ENCODE peak calls at places on chromosomes 5 and 9, in five cellular contexts. V is HCT116; H is AG04450; D is CD4-positive, alpha-beta memory T cell; W is neural progenitor cell. A is an unnamed sample.

GRCh38 chr9:111399772-111400563 is 69.9 kb upstream of the OR2K2 start:
- DNase-seq in V (peak; percentile 33), H (no peak), D (no peak), W (peak; percentile 58), A (no peak)

GRCh38 chr9:33170464-33171156 is 3.5 kb upstream of the B4GALT1 start:
- DNase-seq in V (peak; percentile 49), H (no peak), D (peak; percentile 43), W (peak; percentile 44), A (peak; percentile 38)

GRCh38 chr9:93008457-93008856 is 50.0 kb upstream of the SUSD3 start:
- DNase-seq in V (no peak), H (no peak), D (no peak), W (no peak), A (no peak)

GRCh38 chr9:136310273-136311030 is 6.6 kb upstream of the CCDC187 start:
- DNase-seq in V (no peak), H (no peak), D (no peak), W (no peak), A (no peak)

GRCh38 chr5:15510816-15511215 is 10.8 kb downstream of the FBXL7 start:
- DNase-seq in V (no peak), H (no peak), D (no peak), W (no peak), A (no peak)

GRCh38 chr9:111812337-111812736 is 17.6 kb upstream of the SHOC1 start:
- DNase-seq in V (no peak), H (no peak), D (no peak), W (no peak), A (no peak)

GRCh38 chr5:67246108-67246507 is 49.5 kb upstream of the CD180 start:
- DNase-seq in V (peak; percentile 53), H (peak; percentile 68), D (peak; percentile 67), W (peak; percentile 79), A (no peak)

GRCh38 chr5:56319281-56320242 is 86.4 kb upstream of the ANKRD55 start:
- DNase-seq in V (no peak), H (peak; percentile 29), D (no peak), W (no peak), A (no peak)

GRCh38 chr5:35308391-35308790 is 78.1 kb upstream of the PRLR start:
- DNase-seq in V (no peak), H (no peak), D (no peak), W (peak; percentile 4), A (no peak)

GRCh38 chr9:91195372-91196012 is 166.2 kb downstream of the AUH start:
- DNase-seq in V (no peak), H (no peak), D (no peak), W (no peak), A (no peak)
- H3K27ac ChIP-seq in V (peak overlapping the region; percentile 80), H (no peak overlapping the region), D (no peak overlapping the region), W (no peak overlapping the region), A (no peak overlapping the region)

DNA sequence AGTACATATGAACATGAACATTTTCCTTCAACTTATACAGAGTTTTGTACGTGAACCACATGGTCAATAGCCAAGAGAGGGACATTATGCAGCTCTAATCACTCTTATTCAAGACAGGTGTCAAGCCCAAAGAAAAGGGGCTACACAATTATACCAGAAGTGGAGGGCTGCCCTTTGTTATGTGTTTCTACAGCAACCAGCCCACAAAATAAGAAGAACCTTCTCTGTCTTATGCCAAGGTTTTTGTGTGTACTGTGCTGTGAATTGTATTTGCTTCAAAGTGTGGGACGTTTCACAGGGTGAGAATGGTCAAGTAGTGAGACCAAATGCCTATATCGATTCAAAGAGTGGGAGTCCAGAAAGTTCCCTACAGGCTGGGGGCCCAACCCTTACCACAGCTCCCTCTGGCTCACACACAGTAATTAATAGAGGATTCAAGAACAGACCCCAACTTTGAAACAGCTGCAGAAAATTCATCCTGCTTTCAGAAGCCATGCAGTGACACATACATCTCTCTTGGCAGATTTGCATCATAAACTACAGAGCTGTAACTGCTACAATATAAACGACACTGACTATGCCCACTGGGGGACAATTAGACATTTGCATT is 12.9 kb downstream of the ENC1 start:
- DNase-seq in V (no peak), H (no peak), D (no peak), W (no peak), A (no peak)
- H3K27ac ChIP-seq in V (no peak overlapping the region), H (no peak overlapping the region), D (no peak overlapping the region), W (peak overlapping the region; percentile 81), A (no peak overlapping the region)

GRCh38 chr5:125555591-125555990 is 809.2 kb upstream of the ZNF608 start:
- DNase-seq in V (no peak), H (no peak), D (no peak), W (no peak), A (no peak)
- H3K27ac ChIP-seq in V (no peak overlapping the region), H (no peak overlapping the region), D (no peak overlapping the region), W (no peak overlapping the region), A (no peak overlapping the region)

DNA sequence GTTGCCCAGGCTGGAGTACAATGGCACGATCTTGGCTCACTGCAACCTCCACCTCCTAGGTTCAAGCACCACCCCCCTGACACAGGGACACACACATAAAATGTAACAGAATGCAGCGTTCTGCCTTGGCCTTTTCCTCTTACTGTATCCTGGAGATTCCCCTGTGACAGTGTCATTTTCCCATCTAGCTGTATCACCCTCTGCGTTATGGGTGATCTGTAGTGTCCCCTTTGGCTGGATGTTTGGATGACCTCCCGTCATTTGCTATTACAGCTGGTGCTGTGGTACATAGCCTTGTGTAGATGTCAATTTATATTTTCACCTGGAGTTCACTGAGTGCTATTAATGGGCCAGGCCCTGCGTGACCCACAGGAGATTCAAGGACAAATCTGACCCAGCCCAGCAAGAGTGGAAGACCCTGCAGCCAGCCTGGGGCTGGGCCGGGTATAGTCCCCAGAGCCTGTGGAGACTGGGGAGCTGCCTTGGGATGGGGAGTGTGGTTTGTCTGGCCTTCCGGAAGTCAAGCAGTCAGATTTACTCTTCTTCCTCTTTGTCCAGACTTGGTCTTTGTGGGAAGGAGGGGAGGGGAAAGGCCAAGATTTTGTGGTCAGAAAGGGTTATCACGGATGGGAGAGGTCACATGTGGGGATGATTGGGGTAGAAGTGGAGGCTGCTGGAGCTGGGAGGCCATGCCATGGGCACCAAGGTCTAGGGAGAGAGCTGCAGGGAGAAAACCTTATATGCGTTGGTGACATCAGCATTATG is 43.6 kb downstream of the ERGIC1 start:
- DNase-seq in V (no peak), H (no peak), D (no peak), W (no peak), A (no peak)
- H3K27ac ChIP-seq in V (no peak overlapping the region), H (no peak overlapping the region), D (no peak overlapping the region), W (no peak overlapping the region), A (no peak overlapping the region)

GRCh38 chr9:127925959-127926949 is 4.3 kb downstream of the PIP5KL1 start:
- DNase-seq in V (no peak), H (no peak), D (no peak), W (no peak), A (no peak)
- H3K27ac ChIP-seq in V (peak overlapping the region; percentile 71), H (no peak overlapping the region), D (peak overlapping the region; percentile 12), W (no peak overlapping the region), A (no peak overlapping the region)

GRCh38 chr5:173163219-173163618 is 18.9 kb downstream of the BNIP1 start:
- DNase-seq in V (no peak), H (no peak), D (no peak), W (no peak), A (no peak)

GRCh38 chr5:173161148-173161547 is 16.8 kb downstream of the BNIP1 start:
- DNase-seq in V (no peak), H (no peak), D (no peak), W (no peak), A (no peak)

GRCh38 chr5:173158366-173158765 is 14.0 kb downstream of the BNIP1 start:
- DNase-seq in V (no peak), H (no peak), D (no peak), W (no peak), A (no peak)

GRCh38 chr5:173155912-173156311 is 11.6 kb downstream of the BNIP1 start:
- DNase-seq in V (no peak), H (no peak), D (no peak), W (no peak), A (no peak)

GRCh38 chr5:173159256-173159655 is 14.9 kb downstream of the BNIP1 start:
- DNase-seq in V (no peak), H (no peak), D (no peak), W (no peak), A (no peak)
- H3K27ac ChIP-seq in V (no peak overlapping the region), H (no peak overlapping the region), D (no peak overlapping the region), W (no peak overlapping the region), A (no peak overlapping the region)

DNA sequence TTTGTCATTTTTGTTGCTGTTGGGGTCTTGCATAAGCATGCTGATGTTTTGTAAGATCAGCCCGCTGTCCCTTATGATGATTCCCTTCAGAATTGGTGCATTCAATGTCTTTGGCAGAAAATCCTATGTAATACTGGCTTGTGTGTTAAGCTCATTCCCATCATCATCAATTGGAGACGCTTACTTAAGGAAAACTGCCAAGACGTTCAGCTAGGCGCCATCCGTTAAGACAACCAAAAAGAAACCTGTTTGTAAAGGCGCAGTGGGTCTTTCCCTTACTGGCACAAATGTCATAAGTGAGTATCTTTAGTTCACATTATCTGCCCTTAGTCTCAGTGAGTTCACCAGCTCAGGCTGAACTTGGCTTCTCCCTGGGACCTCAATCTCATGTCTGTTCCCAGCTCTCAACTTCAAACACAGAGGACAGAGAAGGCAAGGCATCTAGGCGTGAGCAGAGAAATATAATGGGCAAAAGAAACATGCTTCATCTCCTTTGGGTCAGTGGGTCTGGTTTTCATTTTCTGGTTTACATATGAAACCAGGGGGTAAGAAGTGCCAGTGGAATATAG is 97.9 kb downstream of the EFNA5 start:
- DNase-seq in V (no peak), H (no peak), D (no peak), W (peak; percentile 50), A (no peak)
- H3K27ac ChIP-seq in V (no peak overlapping the region), H (peak overlapping the region; percentile 25), D (no peak overlapping the region), W (peak overlapping the region; percentile 75), A (no peak overlapping the region)

GRCh38 chr9:69250681-69251080 is 74.3 kb upstream of the ENTREP1 start:
- DNase-seq in V (no peak), H (no peak), D (no peak), W (no peak), A (no peak)

GRCh38 chr9:69254223-69254622 is 70.8 kb upstream of the ENTREP1 start:
- DNase-seq in V (no peak), H (no peak), D (no peak), W (no peak), A (no peak)

GRCh38 chr9:69253057-69253456 is 72.0 kb upstream of the ENTREP1 start:
- DNase-seq in V (no peak), H (no peak), D (no peak), W (no peak), A (no peak)

GRCh38 chr9:69249337-69249736 is 75.3 kb downstream of the TJP2 start:
- DNase-seq in V (no peak), H (no peak), D (no peak), W (peak; percentile 18), A (no peak)

DNA sequence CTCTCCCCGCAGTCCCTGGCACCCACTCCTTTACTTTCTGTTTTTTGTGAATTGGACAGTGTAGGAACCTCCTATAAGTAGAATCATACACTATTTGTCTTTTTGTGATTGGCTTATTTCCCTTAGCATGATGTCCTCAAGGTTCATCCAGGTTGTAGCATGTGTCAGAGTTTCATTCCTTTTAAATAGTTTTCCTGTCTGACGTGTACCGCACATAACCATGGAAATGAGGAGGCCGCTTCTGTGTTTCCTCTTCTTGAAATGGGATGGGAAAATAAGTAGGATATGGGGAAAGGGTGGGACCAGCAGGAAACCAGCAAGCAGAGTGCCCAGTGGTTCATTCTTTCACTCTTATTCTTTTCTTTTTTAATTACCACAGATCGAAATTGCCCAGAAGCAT is 72.6 kb upstream of the ENTREP1 start:
- DNase-seq in V (no peak), H (no peak), D (no peak), W (no peak), A (no peak)
- H3K27ac ChIP-seq in V (no peak overlapping the region), H (no peak overlapping the region), D (no peak overlapping the region), W (no peak overlapping the region), A (no peak overlapping the region)